ENCODE peak calls at places on chromosomes 11 and 22, in nine cellular contexts. E, L, I, J, U, Z, P, Y and N are unnamed samples.

GRCh38 chr11:76186776-76187279 is 19.5 kb downstream of the WNT11 start:
- DNase-seq in Z (no peak), U (no peak), E (no peak), L (peak), J (no peak), Y (no peak), I (no peak), P (no peak), N (no peak)

GRCh38 chr22:19477321-19478085 is 1.5 kb downstream of the UFD1 start:
- DNase-seq in L (no peak), Y (no peak), P (peak), I (no peak), Z (no peak), J (no peak), U (no peak), E (no peak), N (no peak)

GRCh38 chr11:1139441-1140066 is 18.2 kb upstream of the MUC5AC start:
- DNase-seq in L (no peak), E (peak), J (no peak), P (no peak), U (peak), I (no peak), Z (no peak), Y (no peak), N (no peak)

GRCh38 chr22:39457047-39457545 is 284 bp downstream of the MGAT3 start:
- DNase-seq in Y (no peak), Z (no peak), J (no peak), E (no peak), L (no peak), P (no peak), I (no peak), U (no peak), N (no peak)

GRCh38 chr11:57786436-57786835 is 24.8 kb downstream of the CTNND1 start:
- DNase-seq in Z (no peak), Y (no peak), U (no peak), P (no peak), L (no peak), I (no peak), E (no peak), J (no peak), N (no peak)

GRCh38 chr11:46906596-46906995 is 11.8 kb downstream of the LRP4 start:
- DNase-seq in J (no peak), U (peak), I (peak), E (peak), Y (no peak), L (peak), Z (no peak), P (no peak), N (no peak)

GRCh38 chr11:69879734-69880005 is 60.5 kb upstream of the FGF3 start:
- DNase-seq in I (no peak), J (no peak), L (no peak), E (no peak), Z (no peak), Y (no peak), P (no peak), U (no peak), N (no peak)

GRCh38 chr22:26139320-26139719 is 29.9 kb upstream of the SEZ6L start:
- DNase-seq in L (no peak), Z (peak), P (no peak), J (no peak), U (no peak), I (no peak), Y (peak), E (no peak), N (no peak)

GRCh38 chr11:36306888-36307287 is 10.8 kb downstream of the PRR5L start:
- DNase-seq in I (peak), J (no peak), U (no peak), L (peak), E (no peak), Y (no peak), P (peak), Z (no peak), N (no peak)

GRCh38 chr22:26887456-26887855 is 230.1 kb downstream of the MIAT start:
- DNase-seq in E (peak), L (peak), Y (no peak), P (no peak), U (peak), Z (no peak), I (no peak), J (no peak), N (no peak)

GRCh38 chr11:22076215-22076930 is 116.5 kb upstream of the ANO5 start:
- DNase-seq in Z (no peak), J (no peak), P (no peak), U (no peak), E (no peak), Y (no peak), I (no peak), L (no peak), N (no peak)

GRCh38 chr11:44988981-44989635 is 38.4 kb upstream of the TP53I11 start:
- DNase-seq in L (no peak), E (no peak), U (no peak), J (no peak), Z (no peak), Y (no peak), P (no peak), I (no peak), N (no peak)

GRCh38 chr11:131618203-131618602 is 247.8 kb downstream of the NTM start:
- DNase-seq in Y (no peak), J (no peak), E (peak), L (no peak), I (no peak), U (no peak), P (no peak), Z (no peak), N (no peak)

GRCh38 chr11:66886671-66887221 is 29.9 kb downstream of the LRFN4 start:
- DNase-seq in J (no peak), E (no peak), Z (no peak), I (no peak), Y (peak), L (no peak), U (peak), P (no peak), N (no peak)

GRCh38 chr11:15852179-15852578 is 504.2 kb downstream of the SOX6 start:
- DNase-seq in Y (no peak), E (no peak), L (no peak), Z (no peak), P (peak), J (peak), U (peak), I (peak), N (peak)

GRCh38 chr11:128728767-128729587 is 35.1 kb downstream of the FLI1 start:
- DNase-seq in I (no peak), U (no peak), P (no peak), E (no peak), L (no peak), Z (no peak), J (no peak), Y (no peak), N (no peak)

GRCh38 chr11:68371176-68372041 is 59.0 kb downstream of the LRP5 start:
- DNase-seq in J (no peak), P (no peak), I (no peak), L (no peak), E (no peak), U (peak), Z (no peak), Y (peak), N (no peak)

GRCh38 chr11:131980878-131981668 is 610.7 kb downstream of the NTM start:
- DNase-seq in L (no peak), I (no peak), J (no peak), P (no peak), Z (no peak), E (no peak), Y (no peak), U (no peak), N (no peak)

GRCh38 chr22:38406617-38407016 is 48.4 kb downstream of the KCNJ4 start:
- DNase-seq in P (no peak), Y (no peak), E (no peak), U (no peak), I (no peak), J (no peak), Z (no peak), L (no peak), N (no peak)

GRCh38 chr11:112822478-112823274 is 138.5 kb upstream of the NCAM1 start:
- DNase-seq in Z (no peak), E (no peak), U (no peak), L (no peak), P (no peak), J (no peak), I (no peak), Y (no peak), N (peak)

GRCh38 chr11:50088231-50088630 is 55.6 kb downstream of the OR4C45 start:
- DNase-seq in E (no peak), J (no peak), P (peak), Y (no peak), L (no peak), U (no peak), Z (no peak), I (no peak), N (no peak)

GRCh38 chr11:96127596-96127959 is 203.7 kb upstream of the MTMR2 start:
- DNase-seq in Z (no peak), Y (no peak), I (no peak), L (no peak), J (no peak), E (no peak), U (no peak), P (no peak), N (no peak)

GRCh38 chr11:103887001-103887680 is 149.3 kb upstream of the DDI1 start:
- DNase-seq in L (peak), J (no peak), I (no peak), P (no peak), U (no peak), Y (no peak), E (no peak), Z (no peak), N (no peak)

GRCh38 chr22:27829620-27830019 is 28.1 kb upstream of the MN1 start:
- DNase-seq in P (no peak), E (no peak), Y (no peak), J (no peak), U (no peak), I (no peak), Z (no peak), L (no peak), N (no peak)

GRCh38 chr22:40612291-40612740 is 24.2 kb downstream of the MRTFA start:
- DNase-seq in L (no peak), I (no peak), Y (no peak), E (no peak), J (no peak), U (no peak), P (no peak), Z (no peak), N (no peak)

GRCh38 chr11:46889689-46890475 is 28.5 kb downstream of the LRP4 start:
- DNase-seq in U (peak), J (peak), Y (no peak), P (peak), L (peak), Z (peak), I (peak), E (peak), N (peak)

GRCh38 chr22:36764641-36765040 is 11.3 kb downstream of the IFT27 start:
- DNase-seq in U (no peak), Y (no peak), E (no peak), L (no peak), J (no peak), I (no peak), Z (peak), P (no peak), N (no peak)

GRCh38 chr11:113373981-113374560 is 13.5 kb upstream of the ANKK1 start:
- DNase-seq in P (no peak), E (no peak), Z (no peak), U (no peak), Y (no peak), J (no peak), I (no peak), L (no peak), N (no peak)

GRCh38 chr11:1408346-1408745 is 18.6 kb downstream of the BRSK2 start:
- DNase-seq in Y (no peak), P (no peak), Z (no peak), L (no peak), U (no peak), I (no peak), J (no peak), E (no peak), N (no peak)

GRCh38 chr11:3206922-3207204 is 11.8 kb downstream of the MRGPRG start:
- DNase-seq in J (no peak), I (no peak), L (no peak), U (no peak), Z (no peak), Y (no peak), E (no peak), P (no peak), N (no peak)

GRCh38 chr22:38257170-38257569 is 15.6 kb downstream of the TMEM184B start:
- DNase-seq in U (no peak), Y (no peak), P (peak), L (no peak), Z (no peak), J (no peak), E (peak), I (no peak), N (no peak)

GRCh38 chr22:44941176-44941575 is 68.6 kb downstream of the PHF21B start:
- DNase-seq in J (no peak), E (no peak), L (no peak), P (no peak), Z (no peak), I (no peak), Y (no peak), U (no peak), N (no peak)

GRCh38 chr22:49904040-49904369 is 14.2 kb downstream of the ALG12 start:
- DNase-seq in L (no peak), U (no peak), E (no peak), Z (no peak), I (no peak), J (no peak), Y (no peak), P (no peak), N (no peak)

GRCh38 chr11:69423611-69424385 is 57.7 kb upstream of the LINC01488 start:
- DNase-seq in U (no peak), I (no peak), P (no peak), Z (no peak), J (no peak), E (no peak), Y (no peak), L (no peak), N (no peak)

GRCh38 chr11:2752204-2752772 is 52.5 kb upstream of the KCNQ1OT1 start:
- DNase-seq in P (peak), J (no peak), I (no peak), U (peak), Z (peak), Y (no peak), E (no peak), L (no peak), N (no peak)

GRCh38 chr11:2802389-2803185 is 83.0 kb downstream of the CDKN1C start:
- DNase-seq in Y (peak), I (no peak), U (no peak), J (no peak), P (no peak), E (no peak), Z (peak), L (no peak), N (no peak)

DNA sequence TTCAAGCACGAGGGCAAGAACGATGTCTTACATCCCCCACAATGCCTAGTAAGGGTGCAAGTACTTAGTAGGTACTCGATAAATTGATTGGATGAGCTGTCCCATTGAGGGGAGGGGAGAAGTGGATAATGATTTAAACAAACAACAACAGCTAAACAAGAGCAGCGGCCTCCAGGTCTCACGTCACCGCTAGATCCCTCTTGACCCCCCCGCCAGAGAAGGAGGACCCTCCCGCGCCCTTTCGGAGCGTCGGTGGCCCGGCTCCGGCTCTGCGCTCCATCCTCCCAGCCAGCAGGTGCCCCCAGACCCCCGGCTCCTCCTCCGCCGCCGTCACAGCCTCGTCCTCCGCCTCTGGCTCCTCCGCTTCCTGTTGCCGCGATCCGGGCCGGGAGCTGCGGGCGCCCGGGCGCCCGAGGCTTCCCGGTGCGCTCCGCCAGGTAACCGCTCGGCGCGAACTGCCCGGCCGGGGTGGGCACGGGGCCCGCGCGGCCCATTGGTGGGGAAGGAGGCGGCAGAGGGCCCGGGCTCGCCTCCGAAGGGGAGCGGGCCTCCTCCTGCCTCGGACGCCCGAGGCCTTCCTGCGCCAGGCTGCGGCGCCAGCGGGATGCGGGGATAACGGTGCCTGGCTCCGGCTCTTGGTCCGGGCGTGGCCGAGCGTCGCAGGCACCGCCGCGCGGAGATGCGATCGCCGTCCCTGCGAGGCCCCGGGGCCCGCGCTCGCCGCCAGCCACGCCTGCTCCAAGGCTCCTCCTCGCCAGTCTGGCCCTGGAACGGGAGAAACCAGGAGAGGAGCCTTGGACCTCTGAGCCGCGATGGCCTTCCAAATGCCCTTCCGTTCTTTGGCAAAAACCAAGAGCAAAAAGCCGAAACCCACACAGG is at the start of gene TLCD5:
- DNase-seq in P (peak), Z (peak), E (peak), J (no peak), Y (peak), I (peak), L (peak), U (peak), N (peak)
- TF ChIP-seq CTCF in P (peak), Z (peak), E (peak), J (no peak), Y (peak), I (no peak), L (no peak), U (peak), N (no peak)

GRCh38 chr11:6315811-6316425 is 4.4 kb downstream of the CAVIN3 start:
- DNase-seq in J (peak), E (peak), Y (peak), I (peak), U (peak), P (peak), L (peak), Z (peak), N (peak)

GRCh38 chr11:6307879-6308278 is 12.4 kb downstream of the CAVIN3 start:
- DNase-seq in I (no peak), E (peak), J (no peak), Z (no peak), L (no peak), U (peak), Y (no peak), P (peak), N (no peak)

DNA sequence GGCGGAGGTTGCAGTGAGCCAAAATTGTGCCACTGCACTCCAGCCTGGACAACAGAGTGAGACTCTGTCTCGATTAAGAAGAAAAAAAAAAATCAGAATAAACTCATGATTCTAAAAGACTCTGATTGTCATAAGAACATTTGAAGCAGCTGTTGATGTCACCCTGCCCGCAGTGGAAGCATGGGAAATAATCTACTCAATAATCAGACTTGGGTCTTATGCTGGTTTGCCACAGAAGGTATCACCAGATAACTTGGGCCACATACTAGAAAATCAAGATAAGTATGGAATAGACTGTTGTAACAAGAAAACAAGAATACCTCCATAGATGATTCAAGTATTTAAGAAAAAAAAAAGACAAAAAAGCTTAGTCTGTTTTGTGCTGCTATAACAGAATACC is 8.2 kb downstream of the CAVIN3 start:
- DNase-seq in L (no peak), Y (no peak), I (no peak), P (no peak), Z (no peak), J (no peak), U (no peak), E (no peak), N (no peak)
- TF ChIP-seq CTCF in L (no peak), Y (no peak), I (no peak), P (no peak), Z (no peak), J (no peak), U (no peak), E (no peak), N (no peak)

DNA sequence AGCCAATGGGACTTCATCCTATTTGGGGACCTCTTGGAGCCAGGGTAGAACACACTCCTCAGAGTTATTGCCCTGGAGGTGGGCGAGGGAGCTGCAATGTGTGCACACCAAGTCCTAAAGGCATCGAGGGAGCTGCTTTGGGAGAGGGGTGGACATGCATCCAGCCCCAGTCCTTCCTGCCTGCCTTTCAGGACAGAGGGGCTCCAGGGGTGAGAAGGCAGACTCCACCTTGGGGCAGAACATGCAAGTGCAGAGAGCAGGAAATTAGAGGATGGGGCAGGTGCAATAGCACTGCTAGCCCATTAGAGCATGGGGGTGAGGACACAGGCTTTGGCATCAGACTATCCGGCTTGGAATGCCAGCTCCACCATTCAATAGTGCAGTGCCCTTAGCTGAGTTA is 288.5 kb downstream of the OPCML start:
- DNase-seq in U (no peak), Y (no peak), I (no peak), E (no peak), J (no peak), Z (no peak), L (no peak), P (no peak), N (no peak)
- TF ChIP-seq CTCF in U (no peak), Y (no peak), I (peak), E (no peak), J (no peak), Z (no peak), L (no peak), P (no peak), N (no peak)

GRCh38 chr11:61516675-61517516 is 8.3 kb downstream of the LRRC10B start:
- DNase-seq in U (peak), E (no peak), I (peak), Z (no peak), Y (no peak), L (peak), P (peak), J (peak), N (peak)
- TF ChIP-seq CTCF in U (peak), E (peak), I (peak), Z (peak), Y (peak), L (peak), P (peak), J (peak), N (peak)

GRCh38 chr11:78961186-78961782 is 386.6 kb upstream of the NARS2 start:
- DNase-seq in P (peak), J (peak), U (no peak), I (peak), Y (no peak), L (no peak), E (no peak), Z (no peak), N (peak)
- TF ChIP-seq CTCF in P (peak), J (peak), U (peak), I (no peak), Y (peak), L (peak), E (peak), Z (peak), N (peak)